ENCODE peak calls at places on chromosomes 7 and 10, in four cellular contexts. A is foreskin fibroblast, I is SK-N-SH, O is adrenal gland. Q is an unnamed sample.
A peak's percentile ranks its signal among the peaks of the same experiment; 100 is the strongest.

GRCh38 chr10:31317652-31318381 is 1.2 kb upstream of the ZEB1 start:
- DNase-seq in A (no peak), I (no peak), O (no peak), Q (no peak)

GRCh38 chr7:96654630-96655188 is 54.9 kb downstream of the SEM1 start:
- DNase-seq in A (no peak), I (no peak), O (no peak), Q (no peak)

GRCh38 chr7:35401217-35401879 is 147.4 kb upstream of the TBX20 start:
- DNase-seq in A (no peak), I (no peak), O (no peak), Q (no peak)

GRCh38 chr10:126979311-126979710 is 74.1 kb downstream of the DOCK1 start:
- DNase-seq in A (no peak), I (no peak), O (no peak), Q (no peak)

GRCh38 chr10:86113501-86113900 is 253.1 kb downstream of the GRID1 start:
- DNase-seq in A (no peak), I (no peak), O (no peak), Q (no peak)

GRCh38 chr7:112125250-112125649 is 80.9 kb downstream of the DOCK4 start:
- DNase-seq in A (no peak), I (no peak), O (no peak), Q (no peak)

GRCh38 chr10:72509206-72509799 is 116.6 kb downstream of the MICU1 start:
- DNase-seq in A (no peak), I (no peak), O (no peak), Q (no peak)

GRCh38 chr10:95416270-95416669 is 125.5 kb upstream of the PDLIM1 start:
- DNase-seq in A (no peak), I (no peak), O (no peak), Q (no peak)

GRCh38 chr10:59625842-59626522 is 83.7 kb downstream of the SLC16A9 start:
- DNase-seq in A (peak; percentile 89), I (peak; percentile 73), O (peak; percentile 43), Q (peak; percentile 72)

GRCh38 chr7:30707391-30708351 is 25.4 kb upstream of the CRHR2 start:
- DNase-seq in A (no peak), I (no peak), O (no peak), Q (no peak)

GRCh38 chr10:96587255-96588059 is 645 bp upstream of the TM9SF3 start:
- DNase-seq in A (peak; percentile 87), I (no peak), O (peak; percentile 88), Q (peak; percentile 85)

GRCh38 chr10:31242902-31243301 is 76.1 kb upstream of the ZEB1 start:
- DNase-seq in A (peak; percentile 99), I (peak; percentile 20), O (peak; percentile 25), Q (peak; percentile 94)

GRCh38 chr7:159092701-159093121 is 52.0 kb downstream of the VIPR2 start:
- DNase-seq in A (no peak), I (no peak), O (no peak), Q (no peak)

GRCh38 chr10:43396928-43397624 is 11.9 kb downstream of the HNRNPF start:
- DNase-seq in A (peak; percentile 90), I (peak; percentile 92), O (peak; percentile 93), Q (peak; percentile 76)

GRCh38 chr10:55550241-55550640 is 749.2 kb upstream of the PCDH15 start:
- DNase-seq in A (no peak), I (no peak), O (no peak), Q (no peak)

GRCh38 chr10:35089641-35090161 is 440 bp downstream of the CUL2 start:
- DNase-seq in A (peak; percentile 21), I (no peak), O (peak; percentile 20), Q (no peak)

DNA sequence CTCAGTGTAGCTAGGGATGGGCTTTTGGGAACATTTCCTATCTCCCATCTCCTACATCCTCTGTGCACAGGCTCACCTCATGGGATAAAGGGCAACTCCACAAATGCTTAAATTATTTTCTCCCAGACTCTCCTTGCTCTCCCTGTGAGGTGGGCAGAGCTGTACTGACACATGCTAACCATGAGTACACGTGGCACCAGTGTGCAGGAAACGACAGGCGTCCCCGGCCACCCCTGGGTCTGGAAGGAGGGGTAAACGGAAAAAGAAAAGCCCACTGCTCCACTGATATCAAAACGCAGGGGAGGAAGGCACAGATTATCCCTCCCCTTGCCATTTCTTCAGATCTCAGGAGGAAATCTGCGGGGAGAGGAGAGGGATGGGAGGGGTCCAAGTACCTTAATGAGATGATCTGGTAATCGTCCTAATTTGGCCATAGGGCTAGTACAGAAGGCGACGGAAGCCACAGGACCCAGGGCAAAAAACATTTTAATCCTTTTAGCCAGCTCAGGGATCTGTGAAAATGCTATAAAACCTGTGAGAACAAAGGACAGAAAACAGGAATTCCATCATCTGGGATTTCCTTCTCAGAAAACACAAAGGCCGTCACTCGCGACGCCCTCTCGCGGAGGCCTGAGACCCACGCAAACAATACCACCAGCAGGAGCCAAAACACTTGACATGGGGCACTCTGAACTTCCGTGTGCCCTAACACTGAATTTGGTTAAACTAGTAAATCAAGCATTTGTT is 17.8 kb upstream of the CH25H start:
- DNase-seq in A (no peak), I (no peak), O (no peak), Q (no peak)
- TF ChIP-seq CTCF in A (peak; percentile 27), I (no peak), O (no peak), Q (no peak)

DNA sequence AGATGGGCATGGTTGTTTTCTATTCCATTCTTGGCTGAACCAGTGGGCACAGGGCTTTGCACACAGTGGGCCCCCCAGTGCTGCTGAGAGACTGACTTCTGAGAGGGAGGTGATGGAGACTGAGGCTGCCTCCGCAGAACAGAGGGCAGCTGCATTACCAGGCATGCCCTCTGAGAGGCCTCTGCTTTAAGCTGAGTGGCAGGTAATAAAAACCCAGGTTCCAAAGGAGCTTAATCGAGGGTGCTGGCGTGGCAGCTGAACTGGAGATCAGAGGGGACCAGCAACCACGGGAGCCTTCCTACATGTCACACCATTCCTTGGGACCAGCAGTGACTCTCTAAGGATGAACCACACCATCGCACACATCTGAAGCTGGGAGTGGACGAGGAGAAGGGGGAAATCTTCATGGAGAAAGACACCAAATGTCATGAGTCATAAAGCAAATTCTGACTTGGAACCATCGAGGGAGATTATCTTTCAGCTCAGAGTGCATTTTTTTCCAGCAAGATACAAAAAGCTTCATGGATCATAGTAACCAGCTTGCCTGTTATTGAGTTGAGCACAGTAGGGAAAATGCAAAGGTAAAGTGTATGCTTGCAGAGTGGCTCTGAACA is 24.6 kb downstream of the HIPK2 start:
- DNase-seq in A (peak; percentile 43), I (no peak), O (no peak), Q (no peak)
- TF ChIP-seq CTCF in A (no peak), I (peak; percentile 45), O (no peak), Q (peak; percentile 28)

GRCh38 chr7:117937049-117937448 is 63.8 kb upstream of the CTTNBP2 start:
- DNase-seq in A (no peak), I (no peak), O (no peak), Q (no peak)

GRCh38 chr7:117929217-117929616 is 56.0 kb upstream of the CTTNBP2 start:
- DNase-seq in A (no peak), I (no peak), O (no peak), Q (no peak)

DNA sequence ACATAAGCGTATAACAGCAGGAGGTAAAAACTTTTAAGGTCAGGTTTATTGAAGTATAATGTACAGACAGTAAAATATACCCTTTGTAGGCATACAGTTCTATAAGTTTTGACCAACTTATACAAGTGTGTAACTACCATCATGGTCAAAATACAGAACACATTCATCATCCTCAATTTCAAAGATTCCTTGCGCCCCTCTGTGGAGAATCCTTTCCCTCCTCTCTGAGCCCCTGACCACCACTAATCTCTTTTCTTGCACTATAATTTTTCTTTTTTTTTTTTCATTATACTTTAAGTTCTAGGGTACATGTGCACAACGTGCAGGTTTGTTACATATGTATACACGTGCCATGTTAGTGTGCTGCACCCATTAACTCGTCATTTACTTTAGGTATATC is 58.1 kb upstream of the CTTNBP2 start:
- DNase-seq in A (no peak), I (no peak), O (no peak), Q (no peak)
- TF ChIP-seq CTCF in A (no peak), I (no peak), O (no peak), Q (no peak)

GRCh38 chr7:20786049-20786412 is 655 bp downstream of the SP8 start:
- DNase-seq in A (peak; percentile 8), I (peak; percentile 38), O (no peak), Q (no peak)

GRCh38 chr7:20786421-20786778 is 286 bp downstream of the SP8 start:
- DNase-seq in A (peak; percentile 6), I (peak; percentile 49), O (no peak), Q (no peak)

GRCh38 chr7:20786779-20787651 is at the start of gene SP8:
- DNase-seq in A (peak; percentile 55), I (peak; percentile 91), O (no peak), Q (no peak)

GRCh38 chr7:20784311-20785210 is 2.1 kb downstream of the SP8 start:
- DNase-seq in A (peak; percentile 36), I (peak; percentile 62), O (no peak), Q (no peak)

DNA sequence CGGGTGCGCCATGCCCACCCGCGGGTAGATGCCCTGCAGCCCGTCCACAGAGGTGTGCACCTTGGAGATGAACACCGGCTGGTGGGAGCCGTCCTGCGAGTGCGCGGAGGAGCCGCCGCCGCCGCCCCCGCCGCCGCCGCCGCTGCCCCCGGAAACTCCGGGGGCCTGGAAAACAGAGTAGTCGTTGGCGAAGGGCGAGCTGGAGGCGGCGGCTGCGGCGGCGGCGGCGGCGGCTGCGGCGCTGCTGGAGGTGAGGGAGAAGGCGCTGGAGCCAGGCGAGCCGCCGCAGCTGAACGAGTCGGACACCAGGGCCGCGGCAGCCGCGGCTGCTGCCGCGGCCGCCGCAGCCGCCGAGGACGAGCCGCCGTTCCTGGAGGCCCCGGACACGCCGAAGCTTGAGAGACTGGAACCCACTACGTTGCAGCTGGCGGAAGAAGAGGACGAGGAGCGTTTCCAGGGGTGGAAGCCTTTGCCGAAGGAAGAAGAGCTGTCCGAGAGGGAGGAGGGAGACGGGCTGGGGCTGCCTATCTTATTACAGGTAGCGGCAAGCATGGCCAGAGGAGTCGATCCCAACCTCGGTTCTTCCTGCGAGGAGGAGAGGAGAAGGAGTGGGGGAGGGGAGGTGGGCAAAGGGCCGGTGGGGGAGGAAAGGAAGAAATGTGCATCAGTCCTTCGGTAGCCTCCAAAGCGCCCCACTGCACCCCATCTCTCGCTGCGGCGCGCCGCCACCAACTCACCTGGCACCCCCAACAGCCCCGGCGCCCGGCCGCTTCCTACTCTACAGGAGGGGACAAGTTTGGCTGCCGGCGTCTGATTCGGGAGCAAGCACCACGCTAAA is 1.3 kb downstream of the SP8 start:
- DNase-seq in A (peak; percentile 34), I (peak; percentile 66), O (no peak), Q (no peak)
- TF ChIP-seq CTCF in A (no peak), I (no peak), O (no peak), Q (no peak)

GRCh38 chr10:100812978-100813377 is 67.6 kb downstream of the PAX2 start:
- DNase-seq in A (no peak), I (no peak), O (no peak), Q (no peak)
- TF ChIP-seq CTCF in A (no peak), I (no peak), O (no peak), Q (peak; percentile 21)

GRCh38 chr7:32762321-32762669 is 129.3 kb downstream of the KBTBD2 start:
- DNase-seq in A (no peak), I (no peak), O (no peak), Q (no peak)

GRCh38 chr7:32762894-32763293 is 128.7 kb downstream of the KBTBD2 start:
- DNase-seq in A (no peak), I (no peak), O (no peak), Q (no peak)

GRCh38 chr7:32765185-32765584 is 126.4 kb downstream of the KBTBD2 start:
- DNase-seq in A (no peak), I (no peak), O (no peak), Q (no peak)

GRCh38 chr7:32761451-32762320 is 129.9 kb downstream of the KBTBD2 start:
- DNase-seq in A (no peak), I (peak; percentile 30), O (no peak), Q (no peak)
- TF ChIP-seq CTCF in A (no peak), I (no peak), O (no peak), Q (no peak)

Q was measured in HFFc6.